ENCODE peak calls at places on chromosome 3, in four cellular contexts. One of them, this sample, is unnamed.

GRCh38 chr3:64291956-64292355 is 66.7 kb upstream of the PRICKLE2 start:
- DNase-seq in WERI-Rb-1: no peak
- DNase-seq in lung: no peak
- DNase-seq in ovary: no peak
- DNase-seq in this sample: no peak

GRCh38 chr3:184642623-184643308 is 69.1 kb downstream of the MAGEF1 start:
- DNase-seq in WERI-Rb-1: no peak
- DNase-seq in lung: no peak
- DNase-seq in ovary: no peak
- DNase-seq in this sample: no peak

GRCh38 chr3:150216041-150216811 is 191.9 kb upstream of the TSC22D2 start:
- DNase-seq in WERI-Rb-1: peak; percentile 50
- DNase-seq in lung: no peak
- DNase-seq in ovary: peak; percentile 43
- DNase-seq in this sample: no peak

GRCh38 chr3:167750273-167750971 is 14.9 kb downstream of the SERPINI1 start:
- DNase-seq in WERI-Rb-1: no peak
- DNase-seq in lung: no peak
- DNase-seq in ovary: no peak
- DNase-seq in this sample: no peak

GRCh38 chr3:41345788-41346187 is 146.5 kb downstream of the CTNNB1 start:
- DNase-seq in WERI-Rb-1: no peak
- DNase-seq in lung: no peak
- DNase-seq in ovary: no peak
- DNase-seq in this sample: no peak

GRCh38 chr3:177282028-177282655 is 84.9 kb upstream of the TBL1XR1 start:
- DNase-seq in WERI-Rb-1: no peak
- DNase-seq in lung: no peak
- DNase-seq in ovary: no peak
- DNase-seq in this sample: no peak

GRCh38 chr3:62817678-62818077 is 57.5 kb downstream of the CADPS start:
- DNase-seq in WERI-Rb-1: no peak
- DNase-seq in lung: no peak
- DNase-seq in ovary: no peak
- DNase-seq in this sample: no peak

GRCh38 chr3:157390713-157391515 is 45.7 kb upstream of the PTX3 start:
- DNase-seq in WERI-Rb-1: no peak
- DNase-seq in lung: no peak
- DNase-seq in ovary: no peak
- DNase-seq in this sample: no peak

GRCh38 chr3:30258426-30259392 is 347.7 kb upstream of the TGFBR2 start:
- DNase-seq in WERI-Rb-1: no peak
- DNase-seq in lung: no peak
- DNase-seq in ovary: no peak
- DNase-seq in this sample: no peak

GRCh38 chr3:42509111-42509510 is 6.7 kb downstream of the VIPR1 start:
- DNase-seq in WERI-Rb-1: no peak
- DNase-seq in lung: no peak
- DNase-seq in ovary: no peak
- DNase-seq in this sample: no peak

GRCh38 chr3:187804120-187805106 is 59.1 kb upstream of the BCL6 start:
- DNase-seq in WERI-Rb-1: no peak
- DNase-seq in lung: no peak
- DNase-seq in ovary: no peak
- DNase-seq in this sample: no peak

GRCh38 chr3:194680888-194681615 is 4.6 kb upstream of the FAM43A start:
- DNase-seq in WERI-Rb-1: no peak
- DNase-seq in lung: no peak
- DNase-seq in ovary: no peak
- DNase-seq in this sample: no peak

GRCh38 chr3:139953131-139953910 is 18.3 kb downstream of the CLSTN2 start:
- DNase-seq in WERI-Rb-1: no peak
- DNase-seq in lung: no peak
- DNase-seq in ovary: no peak
- DNase-seq in this sample: no peak

GRCh38 chr3:141487419-141488345 is 855 bp downstream of the RASA2 start:
- DNase-seq in WERI-Rb-1: peak; percentile 84
- DNase-seq in lung: peak; percentile 81
- DNase-seq in ovary: peak; percentile 61
- DNase-seq in this sample: no peak

GRCh38 chr3:197858133-197858532 is 67.1 kb downstream of the LRCH3 start:
- DNase-seq in WERI-Rb-1: no peak
- DNase-seq in lung: no peak
- DNase-seq in ovary: no peak
- DNase-seq in this sample: no peak

GRCh38 chr3:197858598-197858997 is 67.5 kb downstream of the LRCH3 start:
- DNase-seq in WERI-Rb-1: no peak
- DNase-seq in lung: no peak
- DNase-seq in ovary: no peak
- DNase-seq in this sample: no peak

GRCh38 chr3:197856199-197856816 is 65.3 kb downstream of the LRCH3 start:
- DNase-seq in WERI-Rb-1: no peak
- DNase-seq in lung: no peak
- DNase-seq in ovary: no peak
- DNase-seq in this sample: no peak

GRCh38 chr3:197854596-197855343 is 63.7 kb downstream of the LRCH3 start:
- DNase-seq in WERI-Rb-1: no peak
- DNase-seq in lung: no peak
- DNase-seq in ovary: peak; percentile 52
- DNase-seq in this sample: peak; percentile 13
- H3K4me3 ChIP-seq in WERI-Rb-1: no peak overlapping the region
- H3K4me3 ChIP-seq in lung: no peak overlapping the region
- H3K4me3 ChIP-seq in ovary: no peak overlapping the region
- H3K4me3 ChIP-seq in this sample: no peak overlapping the region

GRCh38 chr3:83926291-83926690 is 1032.5 kb upstream of the CADM2 start:
- DNase-seq in WERI-Rb-1: no peak
- DNase-seq in lung: no peak
- DNase-seq in ovary: no peak
- DNase-seq in this sample: no peak

GRCh38 chr3:83928903-83929302 is 1029.9 kb upstream of the CADM2 start:
- DNase-seq in WERI-Rb-1: no peak
- DNase-seq in lung: no peak
- DNase-seq in ovary: no peak
- DNase-seq in this sample: no peak

GRCh38 chr3:83928391-83928790 is 1030.4 kb upstream of the CADM2 start:
- DNase-seq in WERI-Rb-1: peak; percentile 41
- DNase-seq in lung: no peak
- DNase-seq in ovary: no peak
- DNase-seq in this sample: no peak
- TF ChIP-seq CTCF in WERI-Rb-1: peak; percentile 58
- TF ChIP-seq CTCF in lung: no peak
- TF ChIP-seq CTCF in ovary: no peak
- TF ChIP-seq CTCF in this sample: no peak

GRCh38 chr3:71061581-71061980 is 521.9 kb downstream of the FOXP1 start:
- DNase-seq in WERI-Rb-1: no peak
- DNase-seq in lung: no peak
- DNase-seq in ovary: no peak
- DNase-seq in this sample: no peak

GRCh38 chr3:71062920-71063767 is 520.4 kb downstream of the FOXP1 start:
- DNase-seq in WERI-Rb-1: no peak
- DNase-seq in lung: no peak
- DNase-seq in ovary: no peak
- DNase-seq in this sample: no peak

GRCh38 chr3:71062037-71062919 is 521.2 kb downstream of the FOXP1 start:
- DNase-seq in WERI-Rb-1: no peak
- DNase-seq in lung: no peak
- DNase-seq in ovary: no peak
- DNase-seq in this sample: no peak

GRCh38 chr3:71060536-71060935 is 523.0 kb downstream of the FOXP1 start:
- DNase-seq in WERI-Rb-1: no peak
- DNase-seq in lung: no peak
- DNase-seq in ovary: no peak
- DNase-seq in this sample: no peak

DNA sequence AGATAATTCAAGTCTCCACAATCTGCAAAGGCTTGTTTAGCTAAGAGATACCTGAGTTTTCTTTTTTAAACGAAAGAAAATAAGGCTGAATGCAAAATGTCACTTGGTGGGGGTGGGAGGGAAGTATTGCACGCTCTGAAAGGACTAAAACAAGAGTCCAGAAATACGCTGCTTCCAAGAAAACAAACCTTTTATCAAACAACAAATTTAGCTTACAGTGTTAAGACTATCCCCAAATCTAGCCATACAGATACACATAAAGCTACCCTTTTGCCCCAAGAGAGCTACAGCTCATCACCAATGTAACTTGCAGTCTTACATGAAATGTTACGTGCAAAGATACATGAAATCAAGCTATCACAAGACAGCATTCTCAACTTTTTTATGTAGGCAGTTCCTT is 522.5 kb downstream of the FOXP1 start:
- DNase-seq in WERI-Rb-1: no peak
- DNase-seq in lung: no peak
- DNase-seq in ovary: no peak
- DNase-seq in this sample: no peak
- H3K4me3 ChIP-seq in WERI-Rb-1: no peak overlapping the region
- H3K4me3 ChIP-seq in lung: no peak overlapping the region
- H3K4me3 ChIP-seq in ovary: no peak overlapping the region
- H3K4me3 ChIP-seq in this sample: no peak overlapping the region

GRCh38 chr3:49132073-49132436 is 795 bp downstream of the LAMB2 start:
- DNase-seq in WERI-Rb-1: no peak
- DNase-seq in lung: no peak
- DNase-seq in ovary: no peak
- DNase-seq in this sample: no peak

GRCh38 chr3:49133226-49133951 is 539 bp upstream of the LAMB2 start:
- DNase-seq in WERI-Rb-1: peak; percentile 88
- DNase-seq in lung: peak; percentile 86
- DNase-seq in ovary: peak; percentile 83
- DNase-seq in this sample: peak; percentile 67

GRCh38 chr3:49131576-49131975 is 1.3 kb downstream of the LAMB2 start:
- DNase-seq in WERI-Rb-1: no peak
- DNase-seq in lung: no peak
- DNase-seq in ovary: no peak
- DNase-seq in this sample: no peak

GRCh38 chr3:49131040-49131439 is 1.8 kb downstream of the LAMB2 start:
- DNase-seq in WERI-Rb-1: no peak
- DNase-seq in lung: no peak
- DNase-seq in ovary: no peak
- DNase-seq in this sample: no peak

DNA sequence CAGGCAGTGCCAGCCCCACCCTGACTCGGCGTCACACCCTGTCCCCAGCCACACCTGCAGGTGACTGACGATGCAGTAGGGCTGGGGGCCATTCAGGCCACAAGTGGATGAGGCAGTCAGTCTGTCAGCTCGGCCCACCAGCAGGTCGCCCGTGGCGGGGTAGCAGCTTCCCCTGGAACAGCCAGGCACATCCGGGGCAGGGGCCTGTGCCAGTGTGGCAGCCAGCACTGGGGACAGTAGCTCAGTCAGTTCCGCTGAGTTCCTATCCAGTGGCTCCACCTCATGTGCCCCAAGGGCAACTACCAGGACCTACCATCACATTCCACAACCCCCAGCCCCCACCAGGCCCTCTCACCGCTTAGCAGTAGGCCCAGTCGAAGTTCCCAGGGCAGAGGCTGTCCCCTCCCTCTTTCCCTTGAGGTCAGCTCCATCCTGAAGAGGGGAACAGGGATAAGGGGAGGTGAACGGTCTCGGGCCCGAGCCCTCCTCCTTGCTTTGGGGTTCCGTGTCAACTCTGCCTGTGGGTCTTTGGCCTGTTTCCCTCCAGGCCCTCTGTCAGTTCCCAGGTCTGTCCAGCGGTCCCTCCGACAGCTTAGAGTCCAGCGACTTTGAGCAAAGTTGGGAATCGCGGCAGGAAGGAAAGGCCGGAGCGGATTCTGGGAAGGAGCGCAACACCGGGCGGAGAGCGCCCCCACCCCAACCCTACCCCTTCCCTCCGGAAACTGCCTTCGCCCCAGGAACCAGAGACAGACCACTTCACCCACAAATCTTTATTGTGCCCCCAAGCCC is at the start of gene LAMB2:
- DNase-seq in WERI-Rb-1: peak; percentile 80
- DNase-seq in lung: peak; percentile 73
- DNase-seq in ovary: peak; percentile 77
- DNase-seq in this sample: peak; percentile 54
- TF ChIP-seq CTCF in WERI-Rb-1: peak; percentile 40
- TF ChIP-seq CTCF in lung: no peak
- TF ChIP-seq CTCF in ovary: no peak
- TF ChIP-seq CTCF in this sample: peak; percentile 30

GRCh38 chr3:182978387-182978786 is 2.0 kb downstream of the DCUN1D1 start:
- DNase-seq in WERI-Rb-1: no peak
- DNase-seq in lung: no peak
- DNase-seq in ovary: no peak
- DNase-seq in this sample: no peak
- H3K4me3 ChIP-seq in WERI-Rb-1: no peak overlapping the region
- H3K4me3 ChIP-seq in lung: no peak overlapping the region
- H3K4me3 ChIP-seq in ovary: no peak overlapping the region
- H3K4me3 ChIP-seq in this sample: no peak overlapping the region

DNA sequence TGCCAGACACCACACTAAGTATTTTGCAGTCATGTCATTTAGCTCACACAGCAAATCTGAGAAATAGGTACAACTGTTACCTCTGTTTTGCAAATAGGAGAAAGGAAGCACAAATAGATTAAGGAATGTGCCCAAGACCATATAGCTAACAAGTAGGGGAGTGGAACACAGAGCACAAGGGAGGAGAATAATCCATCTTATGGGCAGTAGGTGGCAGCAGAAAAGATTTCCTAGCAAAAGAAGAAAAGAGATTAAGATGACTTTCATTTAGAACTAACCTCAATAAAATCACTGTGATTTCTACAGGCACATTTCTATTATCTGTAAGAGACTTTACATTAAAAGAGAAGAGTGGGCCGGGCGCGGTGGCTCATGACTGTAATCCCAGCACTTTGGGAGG is 49.1 kb downstream of the NR1I2 start:
- DNase-seq in WERI-Rb-1: no peak
- DNase-seq in lung: no peak
- DNase-seq in ovary: no peak
- DNase-seq in this sample: no peak
- TF ChIP-seq CTCF in WERI-Rb-1: no peak
- TF ChIP-seq CTCF in lung: no peak
- TF ChIP-seq CTCF in ovary: no peak
- TF ChIP-seq CTCF in this sample: peak; percentile 33

GRCh38 chr3:45923755-45924154 is 19.5 kb upstream of the CXCR6 start:
- DNase-seq in WERI-Rb-1: no peak
- DNase-seq in lung: no peak
- DNase-seq in ovary: no peak
- DNase-seq in this sample: no peak

GRCh38 chr3:45922950-45923590 is 20.2 kb upstream of the CXCR6 start:
- DNase-seq in WERI-Rb-1: no peak
- DNase-seq in lung: no peak
- DNase-seq in ovary: no peak
- DNase-seq in this sample: no peak

GRCh38 chr3:45921158-45922038 is 21.9 kb upstream of the CXCR6 start:
- DNase-seq in WERI-Rb-1: no peak
- DNase-seq in lung: no peak
- DNase-seq in ovary: no peak
- DNase-seq in this sample: no peak

GRCh38 chr3:45917146-45917885 is 25.9 kb upstream of the CXCR6 start:
- DNase-seq in WERI-Rb-1: no peak
- DNase-seq in lung: no peak
- DNase-seq in ovary: no peak
- DNase-seq in this sample: no peak

DNA sequence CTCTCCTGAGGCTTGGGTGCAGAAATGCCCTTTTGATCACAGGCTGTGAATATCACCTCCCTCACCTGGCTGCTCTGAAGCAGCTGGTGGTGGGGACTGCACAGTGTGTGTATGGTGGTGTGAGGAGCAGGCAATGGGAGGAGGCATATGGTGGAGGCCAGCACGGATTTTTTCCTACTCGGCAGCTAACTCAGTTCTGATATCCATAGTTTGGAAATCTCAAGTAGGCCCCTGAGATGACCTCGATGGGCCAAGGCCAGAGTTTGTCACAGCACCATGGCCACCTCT is 21.3 kb upstream of the CXCR6 start:
- DNase-seq in WERI-Rb-1: no peak
- DNase-seq in lung: no peak
- DNase-seq in ovary: no peak
- DNase-seq in this sample: no peak
- H3K4me3 ChIP-seq in WERI-Rb-1: no peak overlapping the region
- H3K4me3 ChIP-seq in lung: no peak overlapping the region
- H3K4me3 ChIP-seq in ovary: no peak overlapping the region
- H3K4me3 ChIP-seq in this sample: no peak overlapping the region

This sample was measured in retinal pigment epithelial cell.